ENCODE peak calls at places on chromosomes 5 and 9, in eight cellular contexts. O is GM23338, I is HCT116, Q is endothelial cell of umbilical vein, K is mammary epithelial cell, N is PC-9, M is neural progenitor cell, W is MM.1S. Y is an unnamed sample.

GRCh38 chr9:115292584-115293271 is 174.8 kb upstream of the TNC start:
- DNase-seq in O (no peak), I (no peak), Q (no peak), K (no peak), N (no peak), M (peak; percentile 11), W (no peak), Y (no peak)

GRCh38 chr5:149240354-149240998 is 31.2 kb upstream of the AFAP1L1 start:
- DNase-seq in O (no peak), I (no peak), Q (no peak), K (no peak), N (no peak), M (no peak), W (no peak), Y (no peak)

GRCh38 chr9:4148215-4148561 is 151.7 kb downstream of the GLIS3 start:
- DNase-seq in O (no peak), I (no peak), Q (no peak), K (no peak), N (no peak), M (no peak), W (no peak), Y (no peak)

GRCh38 chr5:148830220-148830619 is 3.8 kb downstream of the ADRB2 start:
- DNase-seq in O (no peak), I (no peak), Q (no peak), K (no peak), N (no peak), M (no peak), W (no peak), Y (no peak)

GRCh38 chr5:142904421-142904820 is 134.2 kb downstream of the ARHGAP26 start:
- DNase-seq in O (no peak), I (no peak), Q (no peak), K (peak; percentile 84), N (peak; percentile 94), M (no peak), W (no peak), Y (no peak)

GRCh38 chr5:109191153-109191558 is 218.6 kb downstream of the PJA2 start:
- DNase-seq in O (no peak), I (peak; percentile 64), Q (peak; percentile 78), K (peak; percentile 56), N (peak; percentile 83), M (no peak), W (peak; percentile 24), Y (peak; percentile 21)

GRCh38 chr5:151414536-151414935 is 32.9 kb upstream of the SLC36A1 start:
- DNase-seq in O (no peak), I (no peak), Q (no peak), K (no peak), N (no peak), M (no peak), W (no peak), Y (no peak)

GRCh38 chr5:149816661-149817060 is 86.6 kb downstream of the PPARGC1B start:
- DNase-seq in O (no peak), I (no peak), Q (no peak), K (no peak), N (no peak), M (no peak), W (no peak), Y (no peak)

GRCh38 chr9:6692433-6692832 is 46.9 kb upstream of the GLDC start:
- DNase-seq in O (no peak), I (no peak), Q (no peak), K (no peak), N (no peak), M (no peak), W (no peak), Y (no peak)

DNA sequence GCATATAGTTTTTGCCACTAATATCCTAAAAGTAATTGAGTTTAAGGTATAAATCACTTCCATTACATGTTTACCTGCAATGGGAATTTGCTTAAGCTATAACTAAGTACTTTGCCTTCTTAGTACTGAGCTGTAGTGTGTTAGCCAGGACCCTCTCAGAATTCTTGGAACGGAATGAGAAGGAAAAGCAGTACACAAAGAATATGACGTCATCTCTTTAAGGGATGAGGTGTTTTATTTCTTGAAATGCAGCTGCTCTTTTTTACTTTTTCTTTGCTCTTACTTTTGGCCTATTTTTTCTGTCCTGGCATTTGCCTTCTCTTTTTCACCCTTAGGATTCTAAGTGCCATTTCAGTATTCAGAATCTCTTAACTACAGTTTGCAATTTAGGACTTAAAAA is 10.1 kb downstream of the KIF2A start:
- DNase-seq in O (no peak), I (no peak), Q (no peak), K (no peak), N (no peak), M (no peak), W (no peak), Y (no peak)
- TF ChIP-seq EZH2 in O (no peak), I (no peak), Q (no peak), K (no peak), N (no peak), M (no peak), W (no peak), Y (no peak)

GRCh38 chr5:3597002-3597726 is 1.5 kb downstream of the IRX1 start:
- DNase-seq in O (peak; percentile 48), I (no peak), Q (no peak), K (no peak), N (no peak), M (peak; percentile 62), W (no peak), Y (no peak)
- TF ChIP-seq EZH2 in O (peak; percentile 93), I (no peak), Q (peak; percentile 40), K (no peak), N (no peak), M (peak; percentile 90), W (no peak), Y (no peak)

GRCh38 chr5:73422164-73422563 is 26.4 kb downstream of the FOXD1 start:
- DNase-seq in O (peak; percentile 62), I (no peak), Q (no peak), K (no peak), N (no peak), M (no peak), W (no peak), Y (no peak)

GRCh38 chr5:73418244-73418691 is 30.3 kb downstream of the FOXD1 start:
- DNase-seq in O (no peak), I (no peak), Q (no peak), K (no peak), N (no peak), M (no peak), W (no peak), Y (no peak)

GRCh38 chr5:73415617-73416016 is 33.0 kb downstream of the FOXD1 start:
- DNase-seq in O (no peak), I (no peak), Q (no peak), K (peak; percentile 21), N (no peak), M (no peak), W (no peak), Y (no peak)

GRCh38 chr5:73417307-73418035 is 31.1 kb downstream of the FOXD1 start:
- DNase-seq in O (no peak), I (no peak), Q (no peak), K (no peak), N (no peak), M (no peak), W (no peak), Y (no peak)

GRCh38 chr5:73419414-73420390 is 28.9 kb downstream of the FOXD1 start:
- DNase-seq in O (peak; percentile 70), I (no peak), Q (no peak), K (no peak), N (no peak), M (peak; percentile 88), W (no peak), Y (no peak)
- TF ChIP-seq EZH2 in O (peak; percentile 91), I (no peak), Q (peak; percentile 100), K (peak; percentile 73), N (no peak), M (peak; percentile 87), W (no peak), Y (peak; percentile 33)

GRCh38 chr9:38620483-38621433 is at the start of gene ANKRD18A:
- DNase-seq in O (peak; percentile 98), I (peak; percentile 83), Q (peak; percentile 57), K (peak; percentile 95), N (peak; percentile 78), M (peak; percentile 97), W (peak; percentile 93), Y (peak; percentile 33)
- TF ChIP-seq EZH2 in O (no peak), I (no peak), Q (no peak), K (no peak), N (no peak), M (peak; percentile 3), W (no peak), Y (no peak)

GRCh38 chr5:123091258-123091987 is 2.4 kb downstream of the PRDM6 start:
- DNase-seq in O (no peak), I (no peak), Q (peak; percentile 62), K (no peak), N (no peak), M (no peak), W (no peak), Y (no peak)
- TF ChIP-seq EZH2 in O (peak; percentile 96), I (no peak), Q (peak; percentile 81), K (no peak), N (no peak), M (peak; percentile 96), W (no peak), Y (peak; percentile 66)

Y was measured in keratinocyte.